ENCODE peak calls at places on chromosomes 4 and X, in six cellular contexts. V, Y, Q, R, N and U are unnamed samples.

GRCh38 chr4:183588169-183588675 is 70.8 kb downstream of the RWDD4 start:
- DNase-seq in Q (no peak), R (no peak), V (no peak), N (no peak), Y (no peak), U (peak)

GRCh38 chr4:26524001-26524400 is 33.7 kb upstream of the CCKAR start:
- DNase-seq in Q (no peak), R (no peak), V (no peak), N (no peak), Y (no peak), U (no peak)

GRCh38 chr4:162265802-162266201 is 102.0 kb upstream of the FSTL5 start:
- DNase-seq in V (no peak), Y (no peak), Q (no peak), N (no peak), R (no peak), U (no peak)

GRCh38 chr4:142778430-142778829 is 67.7 kb downstream of the INPP4B start:
- DNase-seq in V (no peak), Y (no peak), Q (no peak), R (no peak), N (no peak), U (peak)

GRCh38 chrX:18160369-18160768 is 60.3 kb downstream of the BEND2 start:
- DNase-seq in N (no peak), Q (no peak), V (no peak), Y (no peak), R (no peak), U (no peak)

GRCh38 chr4:127479031-127479622 is 153.6 kb upstream of the INTU start:
- DNase-seq in N (no peak), V (peak), R (no peak), Y (no peak), Q (no peak), U (no peak)

GRCh38 chrX:85115252-85115651 is 111.6 kb downstream of the APOOL start:
- DNase-seq in V (no peak), N (no peak), R (no peak), Q (no peak), Y (no peak), U (no peak)

GRCh38 chrX:37627602-37628001 is 56.1 kb downstream of the LANCL3 start:
- DNase-seq in R (no peak), Y (no peak), N (no peak), V (no peak), Q (no peak), U (no peak)

GRCh38 chr4:95095352-95095974 is 337.7 kb downstream of the BMPR1B start:
- DNase-seq in V (peak), R (no peak), Y (no peak), Q (no peak), N (no peak), U (no peak)

GRCh38 chr4:146458594-146458993 is 63.1 kb downstream of the SLC10A7 start:
- DNase-seq in Y (no peak), Q (no peak), R (no peak), N (peak), V (no peak), U (no peak)

GRCh38 chr4:81694514-81694913 is 222.8 kb upstream of the RASGEF1B start:
- DNase-seq in N (no peak), Q (no peak), Y (no peak), V (no peak), R (no peak), U (no peak)